ENCODE peak calls at places on chromosomes 16 and 17, in four cellular contexts. One of them, this sample, is unnamed.

GRCh38 chr17:61065263-61065773 is 334.3 kb upstream of the TBX2 start:
- DNase-seq in fibroblast of pulmonary artery: peak; percentile 47
- DNase-seq in AG04449: no peak
- DNase-seq in PC-9: no peak
- DNase-seq in this sample: no peak

GRCh38 chr16:1385232-1385631 is 29.3 kb downstream of the UNKL start:
- DNase-seq in PC-9: no peak
- DNase-seq in fibroblast of pulmonary artery: no peak
- DNase-seq in AG04449: no peak
- DNase-seq in this sample: no peak

GRCh38 chr17:9052921-9053320 is 31.6 kb downstream of the NTN1 start:
- DNase-seq in fibroblast of pulmonary artery: no peak
- DNase-seq in PC-9: no peak
- DNase-seq in AG04449: no peak
- DNase-seq in this sample: no peak

GRCh38 chr17:33651631-33652030 is 358.5 kb upstream of the ASIC2 start:
- DNase-seq in PC-9: no peak
- DNase-seq in AG04449: no peak
- DNase-seq in fibroblast of pulmonary artery: peak; percentile 14
- DNase-seq in this sample: peak; percentile 8

GRCh38 chr17:962650-963049 is 16.9 kb downstream of the NXN start:
- DNase-seq in PC-9: no peak
- DNase-seq in fibroblast of pulmonary artery: no peak
- DNase-seq in AG04449: no peak
- DNase-seq in this sample: no peak

GRCh38 chr17:33447090-33447489 is 154.0 kb upstream of the ASIC2 start:
- DNase-seq in fibroblast of pulmonary artery: no peak
- DNase-seq in PC-9: no peak
- DNase-seq in AG04449: no peak
- DNase-seq in this sample: no peak

GRCh38 chr17:16989230-16989952 is 17.5 kb upstream of the TNFRSF13B start:
- DNase-seq in AG04449: no peak
- DNase-seq in PC-9: no peak
- DNase-seq in fibroblast of pulmonary artery: no peak
- DNase-seq in this sample: no peak

GRCh38 chr16:1210461-1210860 is 14.6 kb downstream of the TPSG1 start:
- DNase-seq in PC-9: no peak
- DNase-seq in AG04449: no peak
- DNase-seq in fibroblast of pulmonary artery: no peak
- DNase-seq in this sample: no peak

GRCh38 chr16:51374346-51374745 is 223.3 kb upstream of the SALL1 start:
- DNase-seq in AG04449: peak; percentile 63
- DNase-seq in fibroblast of pulmonary artery: peak; percentile 64
- DNase-seq in PC-9: no peak
- DNase-seq in this sample: no peak

GRCh38 chr17:13792314-13792713 is 190.6 kb upstream of the HS3ST3A1 start:
- DNase-seq in fibroblast of pulmonary artery: peak; percentile 19
- DNase-seq in AG04449: peak; percentile 34
- DNase-seq in PC-9: no peak
- DNase-seq in this sample: no peak

GRCh38 chr16:56771558-56772279 is 41.8 kb downstream of the NUP93 start:
- DNase-seq in AG04449: no peak
- DNase-seq in PC-9: no peak
- DNase-seq in fibroblast of pulmonary artery: no peak
- DNase-seq in this sample: peak; percentile 66

GRCh38 chr17:57810740-57811632 is 38.9 kb downstream of the MRPS23 start:
- DNase-seq in AG04449: no peak
- DNase-seq in PC-9: no peak
- DNase-seq in fibroblast of pulmonary artery: peak; percentile 46
- DNase-seq in this sample: no peak

GRCh38 chr16:82133798-82134197 is 36.2 kb downstream of the MPHOSPH6 start:
- DNase-seq in PC-9: no peak
- DNase-seq in fibroblast of pulmonary artery: no peak
- DNase-seq in AG04449: no peak
- DNase-seq in this sample: no peak

GRCh38 chr17:79968116-79968515 is 67.6 kb downstream of the TBC1D16 start:
- DNase-seq in PC-9: no peak
- DNase-seq in fibroblast of pulmonary artery: no peak
- DNase-seq in AG04449: no peak
- DNase-seq in this sample: no peak

GRCh38 chr17:42849031-42849430 is 2.0 kb upstream of the AOC3 start:
- DNase-seq in AG04449: no peak
- DNase-seq in PC-9: no peak
- DNase-seq in fibroblast of pulmonary artery: no peak
- DNase-seq in this sample: no peak

GRCh38 chr16:5041604-5042133 is 7.9 kb upstream of the NAGPA start:
- DNase-seq in fibroblast of pulmonary artery: peak; percentile 31
- DNase-seq in PC-9: peak; percentile 60
- DNase-seq in AG04449: peak; percentile 17
- DNase-seq in this sample: no peak

GRCh38 chr16:57920891-57921240 is 50.1 kb downstream of the CNGB1 start:
- DNase-seq in fibroblast of pulmonary artery: no peak
- DNase-seq in AG04449: no peak
- DNase-seq in PC-9: no peak
- DNase-seq in this sample: no peak

GRCh38 chr16:11781773-11782172 is 15.3 kb downstream of the ZC3H7A start:
- DNase-seq in AG04449: no peak
- DNase-seq in PC-9: no peak
- DNase-seq in fibroblast of pulmonary artery: no peak
- DNase-seq in this sample: no peak

GRCh38 chr17:2688351-2689342 is 22.9 kb downstream of the CLUH start:
- DNase-seq in fibroblast of pulmonary artery: no peak
- DNase-seq in AG04449: no peak
- DNase-seq in PC-9: no peak
- DNase-seq in this sample: no peak

GRCh38 chr17:3970668-3971067 is 6.4 kb upstream of the ATP2A3 start:
- DNase-seq in fibroblast of pulmonary artery: no peak
- DNase-seq in AG04449: no peak
- DNase-seq in PC-9: no peak
- DNase-seq in this sample: no peak

GRCh38 chr16:88703486-88704309 is 2.5 kb downstream of the RNF166 start:
- DNase-seq in PC-9: no peak
- DNase-seq in AG04449: no peak
- DNase-seq in fibroblast of pulmonary artery: no peak
- DNase-seq in this sample: no peak

GRCh38 chr17:19554393-19554792 is 20.7 kb downstream of the SLC47A1 start:
- DNase-seq in fibroblast of pulmonary artery: peak; percentile 87
- DNase-seq in PC-9: no peak
- DNase-seq in AG04449: no peak
- DNase-seq in this sample: no peak

GRCh38 chr17:77423589-77424451 is 283.1 kb downstream of the SEC14L1 start:
- DNase-seq in fibroblast of pulmonary artery: peak; percentile 98
- DNase-seq in PC-9: no peak
- DNase-seq in AG04449: peak; percentile 88
- DNase-seq in this sample: peak; percentile 32

GRCh38 chr16:14378131-14378551 is 251.9 kb downstream of the PARN start:
- DNase-seq in fibroblast of pulmonary artery: peak; percentile 38
- DNase-seq in PC-9: peak; percentile 81
- DNase-seq in AG04449: peak; percentile 93
- DNase-seq in this sample: no peak

GRCh38 chr16:512802-513201 is 14.7 kb upstream of the CAPN15 start:
- DNase-seq in AG04449: no peak
- DNase-seq in fibroblast of pulmonary artery: no peak
- DNase-seq in PC-9: no peak
- DNase-seq in this sample: no peak

GRCh38 chr17:75178453-75178852 is 4.3 kb downstream of the SUMO2 start:
- DNase-seq in fibroblast of pulmonary artery: no peak
- DNase-seq in PC-9: no peak
- DNase-seq in AG04449: no peak
- DNase-seq in this sample: no peak

GRCh38 chr16:49594706-49595534 is 221.3 kb downstream of the C16orf78 start:
- DNase-seq in AG04449: no peak
- DNase-seq in PC-9: no peak
- DNase-seq in fibroblast of pulmonary artery: no peak
- DNase-seq in this sample: no peak

GRCh38 chr17:2475056-2475455 is 36.6 kb downstream of the METTL16 start:
- DNase-seq in AG04449: no peak
- DNase-seq in fibroblast of pulmonary artery: no peak
- DNase-seq in PC-9: no peak
- DNase-seq in this sample: no peak

GRCh38 chr17:17982796-17983195 is 10.1 kb downstream of the DRC3 start:
- DNase-seq in PC-9: no peak
- DNase-seq in AG04449: no peak
- DNase-seq in fibroblast of pulmonary artery: no peak
- DNase-seq in this sample: peak; percentile 88

GRCh38 chr17:81057079-81057730 is 22.3 kb downstream of the BAIAP2 start:
- DNase-seq in fibroblast of pulmonary artery: peak; percentile 60
- DNase-seq in PC-9: peak; percentile 92
- DNase-seq in AG04449: no peak
- DNase-seq in this sample: peak; percentile 67

GRCh38 chr16:89785523-89786155 is 30.8 kb downstream of the FANCA start:
- DNase-seq in AG04449: no peak
- DNase-seq in PC-9: no peak
- DNase-seq in fibroblast of pulmonary artery: no peak
- DNase-seq in this sample: no peak

GRCh38 chr17:32341141-32341856 is 674 bp downstream of the C17orf75 start:
- DNase-seq in fibroblast of pulmonary artery: no peak
- DNase-seq in PC-9: peak; percentile 25
- DNase-seq in AG04449: no peak
- DNase-seq in this sample: no peak

GRCh38 chr17:74888440-74888839 is 5.0 kb downstream of the FADS6 start:
- DNase-seq in fibroblast of pulmonary artery: no peak
- DNase-seq in AG04449: no peak
- DNase-seq in PC-9: no peak
- DNase-seq in this sample: no peak

GRCh38 chr17:64005734-64006167 is 7.6 kb downstream of the PRR29 start:
- DNase-seq in fibroblast of pulmonary artery: no peak
- DNase-seq in AG04449: no peak
- DNase-seq in PC-9: peak; percentile 66
- DNase-seq in this sample: peak; percentile 8

GRCh38 chr17:44751331-44751730 is 7.5 kb upstream of the ADAM11 start:
- DNase-seq in AG04449: no peak
- DNase-seq in fibroblast of pulmonary artery: no peak
- DNase-seq in PC-9: no peak
- DNase-seq in this sample: no peak

GRCh38 chr16:71441348-71441781 is 489 bp downstream of the TLE7 start:
- DNase-seq in fibroblast of pulmonary artery: no peak
- DNase-seq in AG04449: no peak
- DNase-seq in PC-9: no peak
- DNase-seq in this sample: no peak

GRCh38 chr17:82775033-82775823 is 23.4 kb downstream of the TBCD start:
- DNase-seq in fibroblast of pulmonary artery: peak; percentile 51
- DNase-seq in AG04449: no peak
- DNase-seq in PC-9: peak; percentile 64
- DNase-seq in this sample: no peak

GRCh38 chr16:55035037-55035436 is 104.4 kb downstream of the IRX5 start:
- DNase-seq in fibroblast of pulmonary artery: no peak
- DNase-seq in PC-9: peak; percentile 9
- DNase-seq in AG04449: no peak
- DNase-seq in this sample: no peak

GRCh38 chr16:55030944-55031343 is 100.3 kb downstream of the IRX5 start:
- DNase-seq in AG04449: no peak
- DNase-seq in PC-9: no peak
- DNase-seq in fibroblast of pulmonary artery: no peak
- DNase-seq in this sample: no peak

GRCh38 chr16:55031481-55031880 is 100.8 kb downstream of the IRX5 start:
- DNase-seq in fibroblast of pulmonary artery: no peak
- DNase-seq in AG04449: no peak
- DNase-seq in PC-9: no peak
- DNase-seq in this sample: no peak

GRCh38 chr16:55035956-55036355 is 105.3 kb downstream of the IRX5 start:
- DNase-seq in PC-9: no peak
- DNase-seq in fibroblast of pulmonary artery: no peak
- DNase-seq in AG04449: no peak
- DNase-seq in this sample: no peak

DNA sequence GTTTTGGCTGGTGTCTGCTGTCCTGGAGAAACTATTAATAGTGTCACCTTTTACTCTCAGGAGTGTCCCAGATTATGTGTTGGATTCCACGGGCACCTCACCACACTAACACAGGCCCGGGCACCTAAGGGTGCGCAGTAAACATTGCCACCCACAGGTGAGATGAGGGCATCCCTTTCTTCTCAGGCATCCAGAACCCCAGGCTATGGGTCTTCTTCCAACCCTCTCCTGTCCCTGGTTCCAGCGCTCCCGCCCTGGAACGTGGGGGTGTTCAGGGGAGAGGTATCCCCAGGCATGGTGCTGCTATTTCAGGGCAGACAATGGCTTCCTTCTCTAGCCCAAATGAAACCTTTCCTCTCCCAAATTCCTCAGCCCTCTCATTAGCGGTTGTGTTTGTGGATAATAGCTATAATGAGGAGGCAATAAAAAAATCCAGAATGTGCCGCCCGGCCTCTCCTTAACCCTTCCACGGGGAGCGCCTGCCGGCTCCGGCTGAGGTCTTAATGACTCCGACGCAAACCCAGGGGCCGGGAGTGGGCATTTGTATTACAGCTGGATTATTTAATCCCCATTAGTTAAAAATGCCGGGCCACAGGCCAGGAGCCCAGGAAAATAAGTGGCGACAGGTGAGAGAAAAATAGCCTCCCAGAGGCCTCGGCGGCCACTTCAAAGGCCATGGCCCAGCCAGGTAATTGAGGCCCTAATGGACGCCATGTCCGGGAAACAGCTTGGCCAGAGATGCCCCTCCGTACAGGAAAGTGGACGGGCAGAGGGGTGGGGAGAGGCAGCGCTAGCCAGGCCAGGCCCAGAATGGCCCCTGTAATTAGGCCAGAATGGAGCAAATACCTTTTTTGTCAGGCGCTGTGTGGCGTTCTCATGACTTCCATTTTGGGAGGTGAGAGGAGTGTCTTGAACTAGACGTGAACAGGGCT is 102.8 kb downstream of the IRX5 start:
- DNase-seq in AG04449: no peak
- DNase-seq in PC-9: no peak
- DNase-seq in fibroblast of pulmonary artery: no peak
- DNase-seq in this sample: no peak
- TF ChIP-seq CTCF in AG04449: no peak
- TF ChIP-seq CTCF in PC-9: no peak
- TF ChIP-seq CTCF in fibroblast of pulmonary artery: no peak
- TF ChIP-seq CTCF in this sample: no peak

DNA sequence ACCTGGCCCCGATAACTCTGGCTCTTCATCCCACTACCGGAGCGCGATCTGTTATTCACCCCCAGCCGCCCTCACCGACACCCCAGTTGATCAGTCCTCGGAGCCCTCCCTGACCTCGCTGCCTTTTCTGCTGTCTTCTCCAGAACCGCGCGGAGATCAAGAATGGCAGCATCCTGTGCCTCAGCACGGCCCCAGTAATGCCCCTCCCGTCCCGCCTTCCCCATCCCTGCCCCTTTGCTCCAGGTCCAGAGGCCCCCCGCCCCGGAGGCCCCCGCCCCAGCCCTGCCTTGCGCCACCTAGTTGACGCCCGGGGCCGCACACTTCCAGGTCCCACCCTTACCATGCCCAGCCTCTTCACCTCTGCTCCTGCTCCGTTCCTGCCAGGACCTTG is 872 bp downstream of the ELMO3 start:
- DNase-seq in PC-9: peak; percentile 34
- DNase-seq in fibroblast of pulmonary artery: no peak
- DNase-seq in AG04449: no peak
- DNase-seq in this sample: no peak
- H3K4me3 ChIP-seq in PC-9: peak overlapping the region; percentile 89
- H3K4me3 ChIP-seq in fibroblast of pulmonary artery: no peak overlapping the region
- H3K4me3 ChIP-seq in AG04449: no peak overlapping the region
- H3K4me3 ChIP-seq in this sample: peak overlapping the region; percentile 76

GRCh38 chr17:7586673-7587419 is 3.0 kb downstream of the SOX15 start:
- DNase-seq in PC-9: peak; percentile 74
- DNase-seq in fibroblast of pulmonary artery: no peak
- DNase-seq in AG04449: no peak
- DNase-seq in this sample: no peak
- TF ChIP-seq CTCF in PC-9: peak; percentile 63
- TF ChIP-seq CTCF in fibroblast of pulmonary artery: peak; percentile 4
- TF ChIP-seq CTCF in AG04449: peak; percentile 12
- TF ChIP-seq CTCF in this sample: peak; percentile 55

GRCh38 chr17:7557825-7558543 is 566 bp upstream of the TNFSF13 start:
- DNase-seq in fibroblast of pulmonary artery: peak; percentile 93
- DNase-seq in PC-9: peak; percentile 97
- DNase-seq in AG04449: no peak
- DNase-seq in this sample: peak; percentile 80
- H3K4me3 ChIP-seq in fibroblast of pulmonary artery: peak overlapping the region; percentile 24
- H3K4me3 ChIP-seq in PC-9: peak overlapping the region; percentile 50
- H3K4me3 ChIP-seq in AG04449: no peak overlapping the region
- H3K4me3 ChIP-seq in this sample: peak overlapping the region; percentile 56

This sample was measured in LNCaP clone FGC.